ENCODE peak calls at places on chromosome 16, in five cellular contexts. One of them, this sample, is unnamed.

GRCh38 chr16:10754941-10755340 is 11.3 kb downstream of the NUBP1 start:
- DNase-seq in stimulated activated CD4-positive, alpha-beta T cell treated with anti-CD3 and anti-CD28 coated beads, TNF-alpha, amount 100 ng/mL, for 4 hours: no peak
- DNase-seq in right cardiac atrium: peak
- DNase-seq in GM20000: no peak
- DNase-seq in G401: no peak
- DNase-seq in this sample: no peak

GRCh38 chr16:12539185-12539929 is 264.3 kb downstream of the CPPED1 start:
- DNase-seq in right cardiac atrium: no peak
- DNase-seq in G401: no peak
- DNase-seq in stimulated activated CD4-positive, alpha-beta T cell treated with anti-CD3 and anti-CD28 coated beads, TNF-alpha, amount 100 ng/mL, for 4 hours: no peak
- DNase-seq in GM20000: peak
- DNase-seq in this sample: no peak

GRCh38 chr16:1642148-1642547 is 30.0 kb downstream of the CRAMP1 start:
- DNase-seq in G401: peak
- DNase-seq in GM20000: no peak
- DNase-seq in right cardiac atrium: no peak
- DNase-seq in stimulated activated CD4-positive, alpha-beta T cell treated with anti-CD3 and anti-CD28 coated beads, TNF-alpha, amount 100 ng/mL, for 4 hours: no peak
- DNase-seq in this sample: no peak

GRCh38 chr16:56517206-56517605 is 2.6 kb downstream of the BBS2 start:
- DNase-seq in G401: peak
- DNase-seq in stimulated activated CD4-positive, alpha-beta T cell treated with anti-CD3 and anti-CD28 coated beads, TNF-alpha, amount 100 ng/mL, for 4 hours: no peak
- DNase-seq in right cardiac atrium: no peak
- DNase-seq in GM20000: no peak
- DNase-seq in this sample: no peak

GRCh38 chr16:8951447-8952280 is 12.0 kb downstream of the USP7 start:
- DNase-seq in GM20000: no peak
- DNase-seq in stimulated activated CD4-positive, alpha-beta T cell treated with anti-CD3 and anti-CD28 coated beads, TNF-alpha, amount 100 ng/mL, for 4 hours: no peak
- DNase-seq in G401: no peak
- DNase-seq in right cardiac atrium: no peak
- DNase-seq in this sample: no peak

GRCh38 chr16:51818342-51818944 is 667.4 kb upstream of the SALL1 start:
- DNase-seq in stimulated activated CD4-positive, alpha-beta T cell treated with anti-CD3 and anti-CD28 coated beads, TNF-alpha, amount 100 ng/mL, for 4 hours: no peak
- DNase-seq in G401: no peak
- DNase-seq in GM20000: peak
- DNase-seq in right cardiac atrium: peak
- DNase-seq in this sample: no peak

GRCh38 chr16:4306439-4307214 is 9.2 kb upstream of the GLIS2 start:
- DNase-seq in right cardiac atrium: no peak
- DNase-seq in stimulated activated CD4-positive, alpha-beta T cell treated with anti-CD3 and anti-CD28 coated beads, TNF-alpha, amount 100 ng/mL, for 4 hours: no peak
- DNase-seq in GM20000: peak
- DNase-seq in G401: no peak
- DNase-seq in this sample: peak

GRCh38 chr16:66004706-66005105 is 361.8 kb upstream of the CDH5 start:
- DNase-seq in right cardiac atrium: no peak
- DNase-seq in GM20000: no peak
- DNase-seq in stimulated activated CD4-positive, alpha-beta T cell treated with anti-CD3 and anti-CD28 coated beads, TNF-alpha, amount 100 ng/mL, for 4 hours: no peak
- DNase-seq in G401: no peak
- DNase-seq in this sample: no peak

GRCh38 chr16:70715113-70715711 is 29.4 kb upstream of the MTSS2 start:
- DNase-seq in G401: peak
- DNase-seq in GM20000: no peak
- DNase-seq in right cardiac atrium: peak
- DNase-seq in stimulated activated CD4-positive, alpha-beta T cell treated with anti-CD3 and anti-CD28 coated beads, TNF-alpha, amount 100 ng/mL, for 4 hours: no peak
- DNase-seq in this sample: peak

GRCh38 chr16:567362-568256 is 804 bp downstream of the NHLRC4 start:
- DNase-seq in right cardiac atrium: no peak
- DNase-seq in stimulated activated CD4-positive, alpha-beta T cell treated with anti-CD3 and anti-CD28 coated beads, TNF-alpha, amount 100 ng/mL, for 4 hours: no peak
- DNase-seq in G401: no peak
- DNase-seq in GM20000: no peak
- DNase-seq in this sample: no peak

GRCh38 chr16:57192720-57193486 is 6.8 kb downstream of the RSPRY1 start:
- DNase-seq in right cardiac atrium: no peak
- DNase-seq in G401: no peak
- DNase-seq in GM20000: peak
- DNase-seq in stimulated activated CD4-positive, alpha-beta T cell treated with anti-CD3 and anti-CD28 coated beads, TNF-alpha, amount 100 ng/mL, for 4 hours: no peak
- DNase-seq in this sample: no peak

GRCh38 chr16:63315229-63315628 is 1279.0 kb upstream of the CDH8 start:
- DNase-seq in GM20000: no peak
- DNase-seq in stimulated activated CD4-positive, alpha-beta T cell treated with anti-CD3 and anti-CD28 coated beads, TNF-alpha, amount 100 ng/mL, for 4 hours: no peak
- DNase-seq in G401: no peak
- DNase-seq in right cardiac atrium: no peak
- DNase-seq in this sample: no peak

GRCh38 chr16:9670058-9670457 is 512.2 kb downstream of the GRIN2A start:
- DNase-seq in right cardiac atrium: no peak
- DNase-seq in GM20000: no peak
- DNase-seq in stimulated activated CD4-positive, alpha-beta T cell treated with anti-CD3 and anti-CD28 coated beads, TNF-alpha, amount 100 ng/mL, for 4 hours: no peak
- DNase-seq in G401: no peak
- DNase-seq in this sample: no peak

GRCh38 chr16:87945351-87946042 is 5.7 kb upstream of the BANP start:
- DNase-seq in GM20000: no peak
- DNase-seq in G401: peak
- DNase-seq in right cardiac atrium: peak
- DNase-seq in stimulated activated CD4-positive, alpha-beta T cell treated with anti-CD3 and anti-CD28 coated beads, TNF-alpha, amount 100 ng/mL, for 4 hours: no peak
- DNase-seq in this sample: peak

GRCh38 chr16:79561729-79562128 is 38.8 kb downstream of the MAF start:
- DNase-seq in G401: no peak
- DNase-seq in right cardiac atrium: no peak
- DNase-seq in stimulated activated CD4-positive, alpha-beta T cell treated with anti-CD3 and anti-CD28 coated beads, TNF-alpha, amount 100 ng/mL, for 4 hours: no peak
- DNase-seq in GM20000: no peak
- DNase-seq in this sample: no peak

GRCh38 chr16:89723279-89724250 is 2.2 kb downstream of the ZNF276 start:
- DNase-seq in right cardiac atrium: peak
- DNase-seq in G401: peak
- DNase-seq in stimulated activated CD4-positive, alpha-beta T cell treated with anti-CD3 and anti-CD28 coated beads, TNF-alpha, amount 100 ng/mL, for 4 hours: peak
- DNase-seq in GM20000: no peak
- DNase-seq in this sample: no peak

GRCh38 chr16:77439106-77439505 is 4.3 kb upstream of the ADAMTS18 start:
- DNase-seq in right cardiac atrium: no peak
- DNase-seq in stimulated activated CD4-positive, alpha-beta T cell treated with anti-CD3 and anti-CD28 coated beads, TNF-alpha, amount 100 ng/mL, for 4 hours: no peak
- DNase-seq in GM20000: no peak
- DNase-seq in G401: peak
- DNase-seq in this sample: no peak

GRCh38 chr16:66687906-66688625 is 8.5 kb downstream of the CMTM4 start:
- DNase-seq in stimulated activated CD4-positive, alpha-beta T cell treated with anti-CD3 and anti-CD28 coated beads, TNF-alpha, amount 100 ng/mL, for 4 hours: no peak
- DNase-seq in GM20000: no peak
- DNase-seq in right cardiac atrium: no peak
- DNase-seq in G401: no peak
- DNase-seq in this sample: no peak

GRCh38 chr16:85170066-85171003 is 58.1 kb upstream of the CIBAR2 start:
- DNase-seq in stimulated activated CD4-positive, alpha-beta T cell treated with anti-CD3 and anti-CD28 coated beads, TNF-alpha, amount 100 ng/mL, for 4 hours: no peak
- DNase-seq in GM20000: peak
- DNase-seq in right cardiac atrium: peak
- DNase-seq in G401: no peak
- DNase-seq in this sample: no peak

GRCh38 chr16:20203277-20203676 is 124.0 kb downstream of the GP2 start:
- DNase-seq in GM20000: no peak
- DNase-seq in G401: no peak
- DNase-seq in stimulated activated CD4-positive, alpha-beta T cell treated with anti-CD3 and anti-CD28 coated beads, TNF-alpha, amount 100 ng/mL, for 4 hours: no peak
- DNase-seq in right cardiac atrium: no peak
- DNase-seq in this sample: no peak

GRCh38 chr16:10881479-10882030 is 4.6 kb downstream of the CIITA start:
- DNase-seq in G401: no peak
- DNase-seq in stimulated activated CD4-positive, alpha-beta T cell treated with anti-CD3 and anti-CD28 coated beads, TNF-alpha, amount 100 ng/mL, for 4 hours: no peak
- DNase-seq in GM20000: no peak
- DNase-seq in right cardiac atrium: no peak
- DNase-seq in this sample: no peak

GRCh38 chr16:12796498-12796897 is 7.2 kb downstream of the CPPED1 start:
- DNase-seq in right cardiac atrium: no peak
- DNase-seq in GM20000: no peak
- DNase-seq in G401: no peak
- DNase-seq in stimulated activated CD4-positive, alpha-beta T cell treated with anti-CD3 and anti-CD28 coated beads, TNF-alpha, amount 100 ng/mL, for 4 hours: no peak
- DNase-seq in this sample: no peak

GRCh38 chr16:668519-669171 is 713 bp downstream of the RHOT2 start:
- DNase-seq in G401: no peak
- DNase-seq in stimulated activated CD4-positive, alpha-beta T cell treated with anti-CD3 and anti-CD28 coated beads, TNF-alpha, amount 100 ng/mL, for 4 hours: no peak
- DNase-seq in right cardiac atrium: no peak
- DNase-seq in GM20000: no peak
- DNase-seq in this sample: no peak

GRCh38 chr16:79810449-79811189 is 210.1 kb upstream of the MAF start:
- DNase-seq in G401: no peak
- DNase-seq in GM20000: no peak
- DNase-seq in right cardiac atrium: no peak
- DNase-seq in stimulated activated CD4-positive, alpha-beta T cell treated with anti-CD3 and anti-CD28 coated beads, TNF-alpha, amount 100 ng/mL, for 4 hours: no peak
- DNase-seq in this sample: no peak

GRCh38 chr16:57341441-57342303 is 16.9 kb upstream of the CCL22 start:
- DNase-seq in G401: no peak
- DNase-seq in stimulated activated CD4-positive, alpha-beta T cell treated with anti-CD3 and anti-CD28 coated beads, TNF-alpha, amount 100 ng/mL, for 4 hours: no peak
- DNase-seq in right cardiac atrium: no peak
- DNase-seq in GM20000: no peak
- DNase-seq in this sample: no peak

GRCh38 chr16:87938412-87938949 is 2.2 kb upstream of the CA5A start:
- DNase-seq in right cardiac atrium: no peak
- DNase-seq in stimulated activated CD4-positive, alpha-beta T cell treated with anti-CD3 and anti-CD28 coated beads, TNF-alpha, amount 100 ng/mL, for 4 hours: no peak
- DNase-seq in G401: no peak
- DNase-seq in GM20000: no peak
- DNase-seq in this sample: no peak

GRCh38 chr16:15988268-15989013 is 39.0 kb downstream of the ABCC1 start:
- DNase-seq in stimulated activated CD4-positive, alpha-beta T cell treated with anti-CD3 and anti-CD28 coated beads, TNF-alpha, amount 100 ng/mL, for 4 hours: no peak
- DNase-seq in right cardiac atrium: no peak
- DNase-seq in GM20000: no peak
- DNase-seq in G401: no peak
- DNase-seq in this sample: no peak